ENCODE peak calls at places on chromosomes 13 and 19, in five cellular contexts. T, I, K, P and F are unnamed samples.
A peak's percentile ranks its signal among the peaks of the same experiment; 100 is the strongest.

GRCh38 chr13:25037057-25037813 is 58.7 kb upstream of the PABPC3 start:
- DNase-seq in K (no peak), I (no peak), T (no peak), P (no peak), F (peak; percentile 28)

GRCh38 chr13:73767747-73768315 is 366.4 kb downstream of the KLF12 start:
- DNase-seq in K (no peak), P (no peak), I (no peak), T (no peak), F (no peak)

GRCh38 chr13:110298566-110299321 is 8.2 kb downstream of the COL4A1 start:
- DNase-seq in T (no peak), K (no peak), P (no peak), I (no peak), F (no peak)

GRCh38 chr13:95604534-95604915 is 40.0 kb downstream of the DZIP1 start:
- DNase-seq in K (no peak), P (no peak), T (no peak), I (no peak), F (no peak)

GRCh38 chr13:103140001-103140671 is 73.9 kb upstream of the SLC10A2 start:
- DNase-seq in T (no peak), K (no peak), P (no peak), I (no peak), F (no peak)

GRCh38 chr13:49651775-49652690 is 23.7 kb downstream of the ARL11 start:
- DNase-seq in P (no peak), T (no peak), I (no peak), K (no peak), F (no peak)

GRCh38 chr13:49235856-49236431 is 11.8 kb upstream of the CDADC1 start:
- DNase-seq in K (no peak), P (no peak), I (no peak), T (no peak), F (no peak)

GRCh38 chr13:64289702-64290101 is 2874.1 kb upstream of the PCDH20 start:
- DNase-seq in P (no peak), I (no peak), T (no peak), K (no peak), F (no peak)

GRCh38 chr19:44303976-44304568 is 753 bp downstream of the ZNF235 start:
- DNase-seq in I (no peak), P (no peak), T (no peak), K (no peak), F (no peak)

GRCh38 chr19:53898680-53899341 is 10.3 kb upstream of the CACNG7 start:
- DNase-seq in P (no peak), T (no peak), K (no peak), I (no peak), F (no peak)

GRCh38 chr19:2270572-2271515 is 11.1 kb downstream of the PEAK3 start:
- DNase-seq in T (peak; percentile 59), P (peak; percentile 90), I (peak; percentile 95), K (peak; percentile 91), F (peak; percentile 91)

GRCh38 chr19:56866563-56866962 is 26.0 kb upstream of the PEG3 start:
- DNase-seq in I (no peak), P (no peak), K (no peak), T (no peak), F (no peak)

GRCh38 chr13:109718726-109719125 is 67.7 kb downstream of the IRS2 start:
- DNase-seq in T (no peak), I (no peak), P (no peak), K (no peak), F (no peak)

GRCh38 chr13:110886475-110887241 is 28.2 kb downstream of the ANKRD10 start:
- DNase-seq in I (no peak), P (no peak), T (no peak), K (no peak), F (no peak)

GRCh38 chr19:16627194-16627927 is 643 bp downstream of the MED26 start:
- DNase-seq in P (no peak), T (no peak), I (peak; percentile 71), K (no peak), F (no peak)

GRCh38 chr13:110923086-110923485 is 8.2 kb upstream of the ANKRD10 start:
- DNase-seq in K (no peak), T (no peak), P (no peak), I (no peak), F (no peak)

GRCh38 chr19:44735011-44735410 is 13.5 kb upstream of the BCL3 start:
- DNase-seq in P (no peak), I (no peak), K (no peak), T (no peak), F (no peak)

GRCh38 chr13:34343413-34343812 is 525.5 kb downstream of the RFC3 start:
- DNase-seq in T (no peak), K (no peak), I (no peak), P (no peak), F (no peak)

GRCh38 chr13:53821632-53822031 is 793.0 kb downstream of the OLFM4 start:
- DNase-seq in T (no peak), K (no peak), I (no peak), P (no peak), F (no peak)

GRCh38 chr19:15285896-15286591 is 46.3 kb downstream of the BRD4 start:
- DNase-seq in I (no peak), K (no peak), P (no peak), T (no peak), F (peak; percentile 2)
- H3K4me3 ChIP-seq in I (no peak overlapping the region), K (no peak overlapping the region), P (no peak overlapping the region), T (no peak overlapping the region), F (no peak overlapping the region)

DNA sequence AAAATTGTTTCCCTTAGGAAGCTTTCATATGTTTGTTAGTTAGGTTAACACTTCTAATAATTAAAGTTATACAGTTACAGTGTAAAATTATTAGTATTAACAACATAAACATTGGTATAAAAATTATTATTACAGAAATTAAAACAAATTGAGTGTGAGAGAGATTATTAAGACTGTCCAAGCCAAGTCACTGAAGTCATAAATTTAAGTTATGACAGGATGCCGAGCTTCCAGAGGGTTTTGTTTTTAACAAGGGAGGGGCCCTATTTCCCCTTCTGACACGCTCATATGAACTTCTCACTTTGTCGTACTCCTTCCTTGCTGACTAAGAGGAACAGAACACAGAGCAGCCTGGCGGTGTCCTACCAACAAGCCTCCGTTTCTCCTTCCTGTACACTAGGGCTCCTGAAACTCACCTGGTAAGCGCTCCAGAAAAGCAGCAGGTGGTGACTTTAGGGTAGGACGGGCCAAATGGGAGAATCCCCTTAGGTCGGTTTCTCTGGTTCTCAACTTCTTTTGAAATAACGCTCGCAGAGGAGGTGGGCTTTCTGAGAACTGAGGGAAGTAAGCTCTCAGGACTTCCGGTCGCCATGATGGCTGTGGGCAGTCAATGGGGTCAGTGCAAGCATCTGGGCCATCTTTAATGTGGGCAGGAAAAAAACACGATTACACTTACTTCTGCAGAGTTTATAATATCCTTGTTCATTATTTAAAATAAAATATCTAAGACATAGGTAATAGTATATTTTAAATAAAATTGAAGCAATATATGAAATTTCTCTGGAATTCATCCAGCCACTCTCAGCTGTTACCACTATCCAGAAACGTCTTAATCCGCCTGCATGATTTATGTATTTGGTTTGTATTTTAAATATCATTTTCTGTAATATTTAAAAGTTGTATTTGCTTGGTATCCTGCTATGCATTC is at the start of gene CARD8:
- DNase-seq in T (peak; percentile 69), I (peak; percentile 87), K (peak; percentile 66), P (peak; percentile 81), F (peak; percentile 86)
- H3K4me1 ChIP-seq in T (peaks cover 72% of the 10 kb centered on the region), I (peaks cover 49% of the 10 kb centered on the region), K (peaks cover 14% of the 10 kb centered on the region), P (no peaks in the 10 kb centered on the region), F (no peaks in the 10 kb centered on the region)

GRCh38 chr13:32408296-32408998 is 19.5 kb downstream of the N4BP2L1 start:
- DNase-seq in I (no peak), P (no peak), K (no peak), T (no peak), F (no peak)

GRCh38 chr13:32409561-32410440 is 18.1 kb downstream of the N4BP2L1 start:
- DNase-seq in P (no peak), T (no peak), K (no peak), I (no peak), F (peak; percentile 86)

GRCh38 chr13:32407854-32408253 is 20.1 kb downstream of the N4BP2L1 start:
- DNase-seq in K (no peak), P (no peak), T (no peak), I (no peak), F (no peak)

GRCh38 chr13:32413284-32413683 is 14.6 kb downstream of the N4BP2L1 start:
- DNase-seq in P (no peak), K (no peak), T (no peak), I (no peak), F (no peak)

DNA sequence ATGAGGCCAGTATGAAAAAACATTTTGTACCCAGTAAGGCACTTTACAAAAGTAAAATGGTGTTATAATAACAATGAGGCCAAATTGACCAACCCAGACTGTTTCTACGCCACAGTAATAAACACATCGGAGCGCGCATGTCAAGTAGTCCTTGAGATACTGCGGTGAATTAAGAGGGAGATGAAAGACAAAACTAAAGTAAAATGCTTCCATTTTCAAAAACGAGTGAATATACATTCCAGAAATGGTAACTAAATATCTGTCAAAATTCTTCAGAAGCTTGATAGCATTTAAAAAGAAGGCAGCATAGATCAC is 19.0 kb downstream of the N4BP2L1 start:
- DNase-seq in P (no peak), I (no peak), T (no peak), K (no peak), F (no peak)
- H3K4me3 ChIP-seq in P (no peak overlapping the region), I (no peak overlapping the region), T (no peak overlapping the region), K (no peak overlapping the region), F (no peak overlapping the region)

DNA sequence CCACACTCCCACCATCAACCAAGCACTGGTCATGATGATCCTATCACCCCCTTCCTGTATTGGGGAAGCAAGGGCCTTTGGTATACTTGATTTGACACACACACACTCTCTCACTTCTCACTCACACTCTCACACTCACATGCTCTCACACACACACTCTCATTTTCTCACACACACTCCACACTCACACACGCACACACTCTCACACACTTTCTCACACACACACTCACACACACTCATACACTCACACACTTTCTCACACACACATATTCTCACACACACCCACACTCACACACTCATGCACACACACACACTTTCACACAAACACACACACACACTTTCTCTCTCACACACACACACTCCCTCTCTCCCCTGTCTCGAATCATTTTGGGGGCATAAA is 8.6 kb downstream of the RGCC start:
- DNase-seq in I (no peak), K (no peak), T (no peak), P (no peak), F (no peak)
- H3K4me1 ChIP-seq in I (peaks cover 39% of the 10 kb centered on the region), K (no peaks in the 10 kb centered on the region), T (peaks cover 87% of the 10 kb centered on the region), P (no peaks in the 10 kb centered on the region), F (no peaks in the 10 kb centered on the region)